ENCODE peak calls at places on chromosomes 6 and 20, in ten cellular contexts. One of them, this sample, is unnamed.

GRCh38 chr20:38825901-38826625 is 20.6 kb downstream of the PPP1R16B start:
- DNase-seq in progenitor cell of endocrine pancreas: no peak
- DNase-seq in fibroblast of the conjunctiva: no peak
- DNase-seq in LHCN-M2: peak
- DNase-seq in activated CD4-positive, alpha-beta T cell treated with anti-CD3 and anti-CD28 coated beads for 1 hour: no peak
- DNase-seq in NCI-H748 treated with DMSO at 0.1 percent for 48 hours: peak
- DNase-seq in BE2C: no peak
- DNase-seq in ELF-1: peak
- DNase-seq in stimulated activated CD4-positive, alpha-beta T cell treated with anti-CD3 and anti-CD28 coated beads, Interleukin-4, amount 100 ng/mL, for 1 hour: no peak
- DNase-seq in mucosa of descending colon: no peak
- DNase-seq in this sample: peak

GRCh38 chr20:31472395-31473330 is 2.3 kb downstream of the DEFB124 start:
- DNase-seq in progenitor cell of endocrine pancreas: no peak
- DNase-seq in fibroblast of the conjunctiva: no peak
- DNase-seq in LHCN-M2: no peak
- DNase-seq in activated CD4-positive, alpha-beta T cell treated with anti-CD3 and anti-CD28 coated beads for 1 hour: no peak
- DNase-seq in NCI-H748 treated with DMSO at 0.1 percent for 48 hours: no peak
- DNase-seq in BE2C: no peak
- DNase-seq in ELF-1: no peak
- DNase-seq in stimulated activated CD4-positive, alpha-beta T cell treated with anti-CD3 and anti-CD28 coated beads, Interleukin-4, amount 100 ng/mL, for 1 hour: no peak
- DNase-seq in mucosa of descending colon: no peak
- DNase-seq in this sample: peak

GRCh38 chr6:3697609-3698008 is 53.9 kb downstream of the PXDC1 start:
- DNase-seq in progenitor cell of endocrine pancreas: no peak
- DNase-seq in fibroblast of the conjunctiva: peak
- DNase-seq in LHCN-M2: peak
- DNase-seq in activated CD4-positive, alpha-beta T cell treated with anti-CD3 and anti-CD28 coated beads for 1 hour: no peak
- DNase-seq in NCI-H748 treated with DMSO at 0.1 percent for 48 hours: no peak
- DNase-seq in BE2C: no peak
- DNase-seq in ELF-1: no peak
- DNase-seq in stimulated activated CD4-positive, alpha-beta T cell treated with anti-CD3 and anti-CD28 coated beads, Interleukin-4, amount 100 ng/mL, for 1 hour: no peak
- DNase-seq in mucosa of descending colon: no peak
- DNase-seq in this sample: no peak

GRCh38 chr6:53259860-53260580 is 88.7 kb downstream of the ELOVL5 start:
- DNase-seq in progenitor cell of endocrine pancreas: no peak
- DNase-seq in fibroblast of the conjunctiva: no peak
- DNase-seq in LHCN-M2: no peak
- DNase-seq in activated CD4-positive, alpha-beta T cell treated with anti-CD3 and anti-CD28 coated beads for 1 hour: no peak
- DNase-seq in NCI-H748 treated with DMSO at 0.1 percent for 48 hours: no peak
- DNase-seq in BE2C: no peak
- DNase-seq in ELF-1: no peak
- DNase-seq in stimulated activated CD4-positive, alpha-beta T cell treated with anti-CD3 and anti-CD28 coated beads, Interleukin-4, amount 100 ng/mL, for 1 hour: no peak
- DNase-seq in mucosa of descending colon: no peak
- DNase-seq in this sample: no peak

GRCh38 chr20:7856756-7857155 is 83.5 kb downstream of the HAO1 start:
- DNase-seq in progenitor cell of endocrine pancreas: no peak
- DNase-seq in fibroblast of the conjunctiva: no peak
- DNase-seq in LHCN-M2: peak
- DNase-seq in activated CD4-positive, alpha-beta T cell treated with anti-CD3 and anti-CD28 coated beads for 1 hour: no peak
- DNase-seq in NCI-H748 treated with DMSO at 0.1 percent for 48 hours: no peak
- DNase-seq in BE2C: no peak
- DNase-seq in ELF-1: no peak
- DNase-seq in stimulated activated CD4-positive, alpha-beta T cell treated with anti-CD3 and anti-CD28 coated beads, Interleukin-4, amount 100 ng/mL, for 1 hour: no peak
- DNase-seq in mucosa of descending colon: no peak
- DNase-seq in this sample: no peak

GRCh38 chr6:148524976-148525375 is 182.3 kb downstream of the SASH1 start:
- DNase-seq in progenitor cell of endocrine pancreas: no peak
- DNase-seq in fibroblast of the conjunctiva: peak
- DNase-seq in LHCN-M2: peak
- DNase-seq in activated CD4-positive, alpha-beta T cell treated with anti-CD3 and anti-CD28 coated beads for 1 hour: no peak
- DNase-seq in NCI-H748 treated with DMSO at 0.1 percent for 48 hours: no peak
- DNase-seq in BE2C: no peak
- DNase-seq in ELF-1: no peak
- DNase-seq in stimulated activated CD4-positive, alpha-beta T cell treated with anti-CD3 and anti-CD28 coated beads, Interleukin-4, amount 100 ng/mL, for 1 hour: no peak
- DNase-seq in mucosa of descending colon: no peak
- DNase-seq in this sample: no peak

GRCh38 chr6:14231546-14232280 is 114.1 kb downstream of the CD83 start:
- DNase-seq in progenitor cell of endocrine pancreas: no peak
- DNase-seq in fibroblast of the conjunctiva: no peak
- DNase-seq in LHCN-M2: no peak
- DNase-seq in activated CD4-positive, alpha-beta T cell treated with anti-CD3 and anti-CD28 coated beads for 1 hour: no peak
- DNase-seq in NCI-H748 treated with DMSO at 0.1 percent for 48 hours: no peak
- DNase-seq in BE2C: no peak
- DNase-seq in ELF-1: no peak
- DNase-seq in stimulated activated CD4-positive, alpha-beta T cell treated with anti-CD3 and anti-CD28 coated beads, Interleukin-4, amount 100 ng/mL, for 1 hour: no peak
- DNase-seq in mucosa of descending colon: no peak
- DNase-seq in this sample: no peak

GRCh38 chr6:127459231-127459641 is at the start of gene KIAA0408:
- DNase-seq in progenitor cell of endocrine pancreas: no peak
- DNase-seq in fibroblast of the conjunctiva: no peak
- DNase-seq in LHCN-M2: peak
- DNase-seq in activated CD4-positive, alpha-beta T cell treated with anti-CD3 and anti-CD28 coated beads for 1 hour: no peak
- DNase-seq in NCI-H748 treated with DMSO at 0.1 percent for 48 hours: no peak
- DNase-seq in BE2C: no peak
- DNase-seq in ELF-1: peak
- DNase-seq in stimulated activated CD4-positive, alpha-beta T cell treated with anti-CD3 and anti-CD28 coated beads, Interleukin-4, amount 100 ng/mL, for 1 hour: no peak
- DNase-seq in mucosa of descending colon: peak
- DNase-seq in this sample: no peak

GRCh38 chr6:132768051-132768517 is 10.4 kb upstream of the VNN2 start:
- DNase-seq in progenitor cell of endocrine pancreas: peak
- DNase-seq in fibroblast of the conjunctiva: no peak
- DNase-seq in LHCN-M2: peak
- DNase-seq in activated CD4-positive, alpha-beta T cell treated with anti-CD3 and anti-CD28 coated beads for 1 hour: peak
- DNase-seq in NCI-H748 treated with DMSO at 0.1 percent for 48 hours: no peak
- DNase-seq in BE2C: peak
- DNase-seq in ELF-1: peak
- DNase-seq in stimulated activated CD4-positive, alpha-beta T cell treated with anti-CD3 and anti-CD28 coated beads, Interleukin-4, amount 100 ng/mL, for 1 hour: peak
- DNase-seq in mucosa of descending colon: peak
- DNase-seq in this sample: peak

GRCh38 chr6:160767019-160767646 is 65.1 kb downstream of the PLG start:
- DNase-seq in progenitor cell of endocrine pancreas: peak
- DNase-seq in fibroblast of the conjunctiva: peak
- DNase-seq in LHCN-M2: no peak
- DNase-seq in activated CD4-positive, alpha-beta T cell treated with anti-CD3 and anti-CD28 coated beads for 1 hour: peak
- DNase-seq in NCI-H748 treated with DMSO at 0.1 percent for 48 hours: peak
- DNase-seq in BE2C: peak
- DNase-seq in ELF-1: peak
- DNase-seq in stimulated activated CD4-positive, alpha-beta T cell treated with anti-CD3 and anti-CD28 coated beads, Interleukin-4, amount 100 ng/mL, for 1 hour: peak
- DNase-seq in mucosa of descending colon: peak
- DNase-seq in this sample: no peak

GRCh38 chr20:25054133-25054820 is 3.7 kb downstream of the ACSS1 start:
- DNase-seq in progenitor cell of endocrine pancreas: no peak
- DNase-seq in fibroblast of the conjunctiva: no peak
- DNase-seq in LHCN-M2: no peak
- DNase-seq in activated CD4-positive, alpha-beta T cell treated with anti-CD3 and anti-CD28 coated beads for 1 hour: no peak
- DNase-seq in NCI-H748 treated with DMSO at 0.1 percent for 48 hours: no peak
- DNase-seq in BE2C: no peak
- DNase-seq in ELF-1: no peak
- DNase-seq in stimulated activated CD4-positive, alpha-beta T cell treated with anti-CD3 and anti-CD28 coated beads, Interleukin-4, amount 100 ng/mL, for 1 hour: no peak
- DNase-seq in mucosa of descending colon: no peak
- DNase-seq in this sample: peak

GRCh38 chr20:43140719-43141118 is 49.0 kb downstream of the PTPRT start:
- DNase-seq in progenitor cell of endocrine pancreas: no peak
- DNase-seq in fibroblast of the conjunctiva: no peak
- DNase-seq in LHCN-M2: no peak
- DNase-seq in activated CD4-positive, alpha-beta T cell treated with anti-CD3 and anti-CD28 coated beads for 1 hour: no peak
- DNase-seq in NCI-H748 treated with DMSO at 0.1 percent for 48 hours: no peak
- DNase-seq in BE2C: no peak
- DNase-seq in ELF-1: no peak
- DNase-seq in stimulated activated CD4-positive, alpha-beta T cell treated with anti-CD3 and anti-CD28 coated beads, Interleukin-4, amount 100 ng/mL, for 1 hour: no peak
- DNase-seq in mucosa of descending colon: no peak
- DNase-seq in this sample: no peak

GRCh38 chr6:158416841-158417759 is 104.8 kb downstream of the TULP4 start:
- DNase-seq in progenitor cell of endocrine pancreas: no peak
- DNase-seq in fibroblast of the conjunctiva: no peak
- DNase-seq in LHCN-M2: peak
- DNase-seq in activated CD4-positive, alpha-beta T cell treated with anti-CD3 and anti-CD28 coated beads for 1 hour: no peak
- DNase-seq in NCI-H748 treated with DMSO at 0.1 percent for 48 hours: no peak
- DNase-seq in BE2C: no peak
- DNase-seq in ELF-1: no peak
- DNase-seq in stimulated activated CD4-positive, alpha-beta T cell treated with anti-CD3 and anti-CD28 coated beads, Interleukin-4, amount 100 ng/mL, for 1 hour: no peak
- DNase-seq in mucosa of descending colon: no peak
- DNase-seq in this sample: no peak

GRCh38 chr6:169145991-169146501 is 107.6 kb downstream of the THBS2 start:
- DNase-seq in progenitor cell of endocrine pancreas: no peak
- DNase-seq in fibroblast of the conjunctiva: peak
- DNase-seq in LHCN-M2: no peak
- DNase-seq in activated CD4-positive, alpha-beta T cell treated with anti-CD3 and anti-CD28 coated beads for 1 hour: no peak
- DNase-seq in NCI-H748 treated with DMSO at 0.1 percent for 48 hours: no peak
- DNase-seq in BE2C: no peak
- DNase-seq in ELF-1: no peak
- DNase-seq in stimulated activated CD4-positive, alpha-beta T cell treated with anti-CD3 and anti-CD28 coated beads, Interleukin-4, amount 100 ng/mL, for 1 hour: no peak
- DNase-seq in mucosa of descending colon: no peak
- DNase-seq in this sample: no peak

GRCh38 chr6:168417158-168417557 is 23.8 kb upstream of the SMOC2 start:
- DNase-seq in progenitor cell of endocrine pancreas: no peak
- DNase-seq in fibroblast of the conjunctiva: no peak
- DNase-seq in LHCN-M2: no peak
- DNase-seq in activated CD4-positive, alpha-beta T cell treated with anti-CD3 and anti-CD28 coated beads for 1 hour: no peak
- DNase-seq in NCI-H748 treated with DMSO at 0.1 percent for 48 hours: peak
- DNase-seq in BE2C: no peak
- DNase-seq in ELF-1: peak
- DNase-seq in stimulated activated CD4-positive, alpha-beta T cell treated with anti-CD3 and anti-CD28 coated beads, Interleukin-4, amount 100 ng/mL, for 1 hour: no peak
- DNase-seq in mucosa of descending colon: no peak
- DNase-seq in this sample: no peak

GRCh38 chr6:132270745-132271414 is 130.4 kb downstream of the MOXD1 start:
- DNase-seq in progenitor cell of endocrine pancreas: no peak
- DNase-seq in fibroblast of the conjunctiva: no peak
- DNase-seq in LHCN-M2: no peak
- DNase-seq in activated CD4-positive, alpha-beta T cell treated with anti-CD3 and anti-CD28 coated beads for 1 hour: no peak
- DNase-seq in NCI-H748 treated with DMSO at 0.1 percent for 48 hours: peak
- DNase-seq in BE2C: no peak
- DNase-seq in ELF-1: no peak
- DNase-seq in stimulated activated CD4-positive, alpha-beta T cell treated with anti-CD3 and anti-CD28 coated beads, Interleukin-4, amount 100 ng/mL, for 1 hour: no peak
- DNase-seq in mucosa of descending colon: peak
- DNase-seq in this sample: no peak

GRCh38 chr6:11497881-11498280 is 39.7 kb upstream of the TMEM170B start:
- DNase-seq in progenitor cell of endocrine pancreas: no peak
- DNase-seq in fibroblast of the conjunctiva: no peak
- DNase-seq in LHCN-M2: no peak
- DNase-seq in activated CD4-positive, alpha-beta T cell treated with anti-CD3 and anti-CD28 coated beads for 1 hour: no peak
- DNase-seq in NCI-H748 treated with DMSO at 0.1 percent for 48 hours: no peak
- DNase-seq in BE2C: no peak
- DNase-seq in ELF-1: peak
- DNase-seq in stimulated activated CD4-positive, alpha-beta T cell treated with anti-CD3 and anti-CD28 coated beads, Interleukin-4, amount 100 ng/mL, for 1 hour: no peak
- DNase-seq in mucosa of descending colon: peak
- DNase-seq in this sample: no peak

GRCh38 chr6:162899148-162899547 is 171.4 kb downstream of the PACRG start:
- DNase-seq in progenitor cell of endocrine pancreas: no peak
- DNase-seq in fibroblast of the conjunctiva: no peak
- DNase-seq in LHCN-M2: peak
- DNase-seq in activated CD4-positive, alpha-beta T cell treated with anti-CD3 and anti-CD28 coated beads for 1 hour: no peak
- DNase-seq in NCI-H748 treated with DMSO at 0.1 percent for 48 hours: no peak
- DNase-seq in BE2C: no peak
- DNase-seq in ELF-1: peak
- DNase-seq in stimulated activated CD4-positive, alpha-beta T cell treated with anti-CD3 and anti-CD28 coated beads, Interleukin-4, amount 100 ng/mL, for 1 hour: no peak
- DNase-seq in mucosa of descending colon: no peak
- DNase-seq in this sample: no peak

GRCh38 chr6:96032646-96033045 is 16.9 kb downstream of the FUT9 start:
- DNase-seq in progenitor cell of endocrine pancreas: no peak
- DNase-seq in fibroblast of the conjunctiva: no peak
- DNase-seq in LHCN-M2: no peak
- DNase-seq in activated CD4-positive, alpha-beta T cell treated with anti-CD3 and anti-CD28 coated beads for 1 hour: no peak
- DNase-seq in NCI-H748 treated with DMSO at 0.1 percent for 48 hours: peak
- DNase-seq in BE2C: no peak
- DNase-seq in ELF-1: no peak
- DNase-seq in stimulated activated CD4-positive, alpha-beta T cell treated with anti-CD3 and anti-CD28 coated beads, Interleukin-4, amount 100 ng/mL, for 1 hour: no peak
- DNase-seq in mucosa of descending colon: no peak
- DNase-seq in this sample: no peak

GRCh38 chr20:63045401-63045800 is 38.6 kb upstream of the BHLHE23 start:
- DNase-seq in progenitor cell of endocrine pancreas: no peak
- DNase-seq in fibroblast of the conjunctiva: no peak
- DNase-seq in LHCN-M2: no peak
- DNase-seq in activated CD4-positive, alpha-beta T cell treated with anti-CD3 and anti-CD28 coated beads for 1 hour: no peak
- DNase-seq in NCI-H748 treated with DMSO at 0.1 percent for 48 hours: no peak
- DNase-seq in BE2C: no peak
- DNase-seq in ELF-1: no peak
- DNase-seq in stimulated activated CD4-positive, alpha-beta T cell treated with anti-CD3 and anti-CD28 coated beads, Interleukin-4, amount 100 ng/mL, for 1 hour: no peak
- DNase-seq in mucosa of descending colon: no peak
- DNase-seq in this sample: no peak

GRCh38 chr20:57134804-57135203 is 131.6 kb downstream of the BMP7 start:
- DNase-seq in progenitor cell of endocrine pancreas: no peak
- DNase-seq in fibroblast of the conjunctiva: no peak
- DNase-seq in LHCN-M2: no peak
- DNase-seq in activated CD4-positive, alpha-beta T cell treated with anti-CD3 and anti-CD28 coated beads for 1 hour: no peak
- DNase-seq in NCI-H748 treated with DMSO at 0.1 percent for 48 hours: no peak
- DNase-seq in BE2C: no peak
- DNase-seq in ELF-1: no peak
- DNase-seq in stimulated activated CD4-positive, alpha-beta T cell treated with anti-CD3 and anti-CD28 coated beads, Interleukin-4, amount 100 ng/mL, for 1 hour: no peak
- DNase-seq in mucosa of descending colon: no peak
- DNase-seq in this sample: no peak

GRCh38 chr6:90144396-90144795 is 152.2 kb downstream of the BACH2 start:
- DNase-seq in progenitor cell of endocrine pancreas: no peak
- DNase-seq in fibroblast of the conjunctiva: no peak
- DNase-seq in LHCN-M2: no peak
- DNase-seq in activated CD4-positive, alpha-beta T cell treated with anti-CD3 and anti-CD28 coated beads for 1 hour: no peak
- DNase-seq in NCI-H748 treated with DMSO at 0.1 percent for 48 hours: no peak
- DNase-seq in BE2C: no peak
- DNase-seq in ELF-1: no peak
- DNase-seq in stimulated activated CD4-positive, alpha-beta T cell treated with anti-CD3 and anti-CD28 coated beads, Interleukin-4, amount 100 ng/mL, for 1 hour: peak
- DNase-seq in mucosa of descending colon: no peak
- DNase-seq in this sample: no peak

GRCh38 chr20:49397525-49397924 is 84.9 kb downstream of the KCNB1 start:
- DNase-seq in progenitor cell of endocrine pancreas: no peak
- DNase-seq in fibroblast of the conjunctiva: peak
- DNase-seq in LHCN-M2: peak
- DNase-seq in activated CD4-positive, alpha-beta T cell treated with anti-CD3 and anti-CD28 coated beads for 1 hour: no peak
- DNase-seq in NCI-H748 treated with DMSO at 0.1 percent for 48 hours: no peak
- DNase-seq in BE2C: no peak
- DNase-seq in ELF-1: peak
- DNase-seq in stimulated activated CD4-positive, alpha-beta T cell treated with anti-CD3 and anti-CD28 coated beads, Interleukin-4, amount 100 ng/mL, for 1 hour: no peak
- DNase-seq in mucosa of descending colon: no peak
- DNase-seq in this sample: no peak

GRCh38 chr20:39112196-39112743 is 150.1 kb downstream of the DHX35 start:
- DNase-seq in progenitor cell of endocrine pancreas: peak
- DNase-seq in fibroblast of the conjunctiva: peak
- DNase-seq in LHCN-M2: peak
- DNase-seq in activated CD4-positive, alpha-beta T cell treated with anti-CD3 and anti-CD28 coated beads for 1 hour: no peak
- DNase-seq in NCI-H748 treated with DMSO at 0.1 percent for 48 hours: peak
- DNase-seq in BE2C: peak
- DNase-seq in ELF-1: peak
- DNase-seq in stimulated activated CD4-positive, alpha-beta T cell treated with anti-CD3 and anti-CD28 coated beads, Interleukin-4, amount 100 ng/mL, for 1 hour: no peak
- DNase-seq in mucosa of descending colon: peak
- DNase-seq in this sample: peak